ENCODE peak calls at places on chromosomes 11 and 22, in five cellular contexts. C, B, J, L and V are unnamed samples.

GRCh38 chr11:102007567-102008437 is 39.4 kb upstream of the CFAP300 start:
- DNase-seq in C (peak; percentile 86), B (no peak), J (peak; percentile 92), L (peak; percentile 96), V (no peak)

GRCh38 chr22:46107753-46108563 is 42.4 kb upstream of the PPARA start:
- DNase-seq in C (no peak), B (no peak), J (no peak), L (no peak), V (no peak)

GRCh38 chr11:84465040-84465439 is 1162.1 kb downstream of the DLG2 start:
- DNase-seq in C (no peak), B (no peak), J (no peak), L (no peak), V (no peak)

GRCh38 chr11:57214087-57214395 is 23.0 kb downstream of the APLNR start:
- DNase-seq in C (peak; percentile 30), B (no peak), J (no peak), L (no peak), V (no peak)

GRCh38 chr22:48752451-48753380 is 1075.0 kb downstream of the BRD1 start:
- DNase-seq in C (no peak), B (no peak), J (no peak), L (no peak), V (no peak)

GRCh38 chr11:2523821-2524391 is 79.1 kb downstream of the KCNQ1 start:
- DNase-seq in C (no peak), B (no peak), J (no peak), L (no peak), V (peak; percentile 51)

GRCh38 chr22:46763051-46763705 is 728 bp downstream of the TBC1D22A start:
- DNase-seq in C (peak; percentile 60), B (peak; percentile 42), J (peak; percentile 94), L (no peak), V (peak; percentile 56)

GRCh38 chr11:65558002-65558784 is at the start of gene LTBP3:
- DNase-seq in C (peak; percentile 91), B (no peak), J (peak; percentile 56), L (peak; percentile 72), V (peak; percentile 96)

GRCh38 chr11:15972838-15973237 is 383.5 kb downstream of the SOX6 start:
- DNase-seq in C (no peak), B (no peak), J (no peak), L (no peak), V (no peak)

GRCh38 chr11:108565653-108566052 is 27.9 kb downstream of the EXPH5 start:
- DNase-seq in C (no peak), B (no peak), J (no peak), L (no peak), V (no peak)

GRCh38 chr11:73326929-73327811 is 19.1 kb downstream of the ARHGEF17 start:
- DNase-seq in C (peak; percentile 49), B (no peak), J (peak; percentile 49), L (peak; percentile 71), V (no peak)

GRCh38 chr11:118921929-118922744 is 3.6 kb downstream of the BCL9L start:
- DNase-seq in C (peak; percentile 86), B (peak; percentile 18), J (no peak), L (peak; percentile 88), V (peak; percentile 97)

GRCh38 chr22:50192825-50193204 is 7.1 kb downstream of the TRABD start:
- DNase-seq in C (no peak), B (peak; percentile 74), J (no peak), L (no peak), V (no peak)

GRCh38 chr11:59859695-59860094 is 6.6 kb downstream of the TCN1 start:
- DNase-seq in C (no peak), B (no peak), J (no peak), L (no peak), V (no peak)

GRCh38 chr11:128493570-128493965 is 93.8 kb downstream of the ETS1 start:
- DNase-seq in C (peak; percentile 54), B (no peak), J (no peak), L (peak; percentile 45), V (no peak)
- H3K4me1 ChIP-seq in C (peaks cover 90% of the 10 kb centered on the region), B (peaks cover 93% of the 10 kb centered on the region), J (peaks cover 94% of the 10 kb centered on the region), L (peaks cover 74% of the 10 kb centered on the region), V (peaks cover 45% of the 10 kb centered on the region)

GRCh38 chr11:34084637-34085036 is 20.8 kb upstream of the NAT10 start:
- DNase-seq in C (no peak), B (no peak), J (no peak), L (no peak), V (no peak)
- H3K36me3 ChIP-seq in C (peaks cover 97% of the 10 kb centered on the region), B (peaks cover 19% of the 10 kb centered on the region), J (peaks cover 75% of the 10 kb centered on the region), L (peaks cover 72% of the 10 kb centered on the region), V (peaks cover 84% of the 10 kb centered on the region)

GRCh38 chr11:62105611-62106245 is 18.1 kb upstream of the INCENP start:
- DNase-seq in C (peak; percentile 73), B (no peak), J (no peak), L (no peak), V (no peak)
- H3K4me3 ChIP-seq in C (peak overlapping the region; percentile 74), B (peak overlapping the region; percentile 34), J (no peak overlapping the region), L (no peak overlapping the region), V (peak overlapping the region; percentile 44)

GRCh38 chr22:35378547-35379078 is 2.3 kb upstream of the HMOX1 start:
- DNase-seq in C (no peak), B (no peak), J (no peak), L (no peak), V (no peak)
- H3K4me1 ChIP-seq in C (peaks cover 74% of the 10 kb centered on the region), B (peaks cover 7% of the 10 kb centered on the region), J (peaks cover 50% of the 10 kb centered on the region), L (peaks cover 29% of the 10 kb centered on the region), V (peaks cover 39% of the 10 kb centered on the region)

GRCh38 chr22:41271787-41272186 is 14.2 kb downstream of the RANGAP1 start:
- DNase-seq in C (no peak), B (no peak), J (no peak), L (no peak), V (no peak)
- H3K36me3 ChIP-seq in C (peaks cover 78% of the 10 kb centered on the region), B (peaks cover 31% of the 10 kb centered on the region), J (peaks cover 36% of the 10 kb centered on the region), L (peaks cover 36% of the 10 kb centered on the region), V (peaks cover 91% of the 10 kb centered on the region)

DNA sequence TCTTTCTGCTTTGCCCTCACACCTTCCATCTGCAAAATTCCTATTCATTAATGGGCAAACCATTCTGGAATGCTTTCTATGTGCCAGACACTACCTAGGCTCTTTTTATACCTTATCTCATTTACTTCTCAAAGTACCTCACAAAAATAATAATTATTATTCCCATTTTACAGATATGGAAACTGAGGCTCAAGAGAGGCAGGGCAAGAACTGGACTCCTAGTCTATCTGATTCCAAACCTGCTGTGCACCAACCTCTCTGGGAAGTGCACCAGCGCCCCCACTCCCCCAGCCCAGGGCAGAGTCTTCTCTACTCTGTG is 826 bp upstream of the DGAT2 start:
- DNase-seq in C (no peak), B (no peak), J (no peak), L (no peak), V (no peak)
- H3K4me3 ChIP-seq in C (peak overlapping the region; percentile 90), B (no peak overlapping the region), J (peak overlapping the region; percentile 66), L (peak overlapping the region; percentile 82), V (no peak overlapping the region)

DNA sequence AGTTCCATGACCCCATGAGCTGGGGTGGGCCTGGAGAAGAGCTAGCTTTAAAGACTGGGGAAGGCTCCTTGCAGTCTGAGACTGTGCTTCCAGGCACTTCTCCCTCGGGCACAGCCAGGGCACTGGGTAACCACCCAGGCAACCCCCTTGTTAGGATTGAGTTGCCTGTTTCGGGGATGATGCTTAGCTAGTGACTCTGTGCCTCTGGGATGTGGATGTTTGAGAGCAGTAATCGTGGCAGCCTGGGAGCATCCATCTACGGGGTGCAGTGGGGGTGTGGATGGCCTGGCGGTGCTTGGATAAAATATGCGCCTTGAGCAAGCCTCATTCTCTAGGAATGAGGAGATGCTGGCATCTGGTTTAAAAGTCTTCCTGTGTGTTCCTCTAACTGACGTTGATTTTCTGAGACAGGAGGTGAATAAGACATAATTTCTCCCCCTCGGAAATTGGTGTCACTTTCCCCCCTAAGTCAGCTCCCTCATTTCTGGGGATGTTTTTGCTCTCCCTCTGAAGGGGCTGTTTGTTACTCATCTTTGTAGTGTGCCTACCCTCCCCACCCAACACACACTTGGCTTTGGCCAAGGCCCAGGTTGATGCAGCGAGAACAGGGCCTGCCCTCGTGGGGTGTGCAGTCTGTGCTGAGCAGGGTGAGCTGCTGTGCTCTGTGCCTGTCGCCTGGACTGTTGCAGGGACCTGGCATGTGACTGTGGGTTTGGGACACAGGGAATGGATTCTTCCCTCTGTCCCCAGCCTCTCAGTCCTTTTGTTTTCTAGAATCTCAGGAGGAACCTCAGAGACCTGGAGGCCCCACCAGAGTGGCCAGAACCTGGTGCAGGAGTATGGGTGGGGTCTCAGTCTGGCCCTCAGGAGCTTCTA is 2.0 kb downstream of the GNAZ start:
- DNase-seq in C (peak; percentile 77), B (no peak), J (no peak), L (no peak), V (no peak)
- H3K4me1 ChIP-seq in C (peaks cover 4% of the 10 kb centered on the region), B (peaks cover 10% of the 10 kb centered on the region), J (peaks cover 61% of the 10 kb centered on the region), L (peaks cover 12% of the 10 kb centered on the region), V (peaks cover 14% of the 10 kb centered on the region)